ENCODE peak calls at places on chromosome 17, in eight cellular contexts. One of them, this sample, is unnamed.
A peak's percentile ranks its signal among the peaks of the same experiment; 100 is the strongest.

GRCh38 chr17:80195141-80195540 is 25.0 kb downstream of the SGSH start:
- DNase-seq in CD8-positive, alpha-beta memory T cell: no peak
- DNase-seq in heart left ventricle: no peak
- DNase-seq in transverse colon: no peak
- DNase-seq in stomach: no peak
- DNase-seq in esophagus squamous epithelium: no peak
- DNase-seq in right cardiac atrium: no peak
- DNase-seq in psoas muscle: no peak
- DNase-seq in this sample: no peak

GRCh38 chr17:34220776-34221390 is 34.2 kb upstream of the CCL2 start:
- DNase-seq in CD8-positive, alpha-beta memory T cell: no peak
- DNase-seq in stomach: no peak
- DNase-seq in right cardiac atrium: no peak
- DNase-seq in transverse colon: no peak
- DNase-seq in heart left ventricle: no peak
- DNase-seq in psoas muscle: no peak
- DNase-seq in esophagus squamous epithelium: no peak
- DNase-seq in this sample: no peak

GRCh38 chr17:72724375-72724774 is 368.1 kb downstream of the SLC39A11 start:
- DNase-seq in stomach: no peak
- DNase-seq in heart left ventricle: no peak
- DNase-seq in esophagus squamous epithelium: no peak
- DNase-seq in transverse colon: no peak
- DNase-seq in psoas muscle: no peak
- DNase-seq in right cardiac atrium: no peak
- DNase-seq in CD8-positive, alpha-beta memory T cell: no peak
- DNase-seq in this sample: no peak

GRCh38 chr17:33091271-33091670 is 99.6 kb downstream of the SPACA3 start:
- DNase-seq in psoas muscle: no peak
- DNase-seq in esophagus squamous epithelium: no peak
- DNase-seq in heart left ventricle: no peak
- DNase-seq in CD8-positive, alpha-beta memory T cell: no peak
- DNase-seq in stomach: no peak
- DNase-seq in right cardiac atrium: no peak
- DNase-seq in transverse colon: no peak
- DNase-seq in this sample: no peak

GRCh38 chr17:38653679-38654078 is 21.1 kb downstream of the EPOP start:
- DNase-seq in stomach: no peak
- DNase-seq in heart left ventricle: no peak
- DNase-seq in right cardiac atrium: no peak
- DNase-seq in transverse colon: no peak
- DNase-seq in esophagus squamous epithelium: no peak
- DNase-seq in CD8-positive, alpha-beta memory T cell: no peak
- DNase-seq in psoas muscle: no peak
- DNase-seq in this sample: no peak

GRCh38 chr17:81652901-81653771 is 3.2 kb downstream of the PDE6G start:
- DNase-seq in right cardiac atrium: no peak
- DNase-seq in esophagus squamous epithelium: no peak
- DNase-seq in heart left ventricle: no peak
- DNase-seq in CD8-positive, alpha-beta memory T cell: no peak
- DNase-seq in stomach: no peak
- DNase-seq in psoas muscle: no peak
- DNase-seq in transverse colon: no peak
- DNase-seq in this sample: no peak

GRCh38 chr17:29726721-29727252 is 104.1 kb upstream of the CORO6 start:
- DNase-seq in CD8-positive, alpha-beta memory T cell: no peak
- DNase-seq in heart left ventricle: no peak
- DNase-seq in esophagus squamous epithelium: no peak
- DNase-seq in psoas muscle: no peak
- DNase-seq in right cardiac atrium: no peak
- DNase-seq in stomach: no peak
- DNase-seq in transverse colon: no peak
- DNase-seq in this sample: no peak

GRCh38 chr17:50272711-50273653 is 1.3 kb upstream of the TMEM92 start:
- DNase-seq in stomach: peak; percentile 62
- DNase-seq in psoas muscle: peak; percentile 55
- DNase-seq in heart left ventricle: peak; percentile 46
- DNase-seq in esophagus squamous epithelium: no peak
- DNase-seq in right cardiac atrium: peak; percentile 55
- DNase-seq in CD8-positive, alpha-beta memory T cell: peak; percentile 48
- DNase-seq in transverse colon: peak; percentile 62
- DNase-seq in this sample: peak; percentile 74

GRCh38 chr17:17613708-17614114 is 22.2 kb upstream of the PEMT start:
- DNase-seq in right cardiac atrium: peak; percentile 44
- DNase-seq in heart left ventricle: peak; percentile 45
- DNase-seq in stomach: peak; percentile 63
- DNase-seq in psoas muscle: no peak
- DNase-seq in transverse colon: peak; percentile 48
- DNase-seq in esophagus squamous epithelium: no peak
- DNase-seq in CD8-positive, alpha-beta memory T cell: no peak
- DNase-seq in this sample: no peak

GRCh38 chr17:7842950-7843535 is 9.0 kb downstream of the KDM6B start:
- DNase-seq in CD8-positive, alpha-beta memory T cell: peak; percentile 60
- DNase-seq in stomach: peak; percentile 72
- DNase-seq in psoas muscle: peak; percentile 82
- DNase-seq in transverse colon: peak; percentile 75
- DNase-seq in right cardiac atrium: peak; percentile 88
- DNase-seq in esophagus squamous epithelium: no peak
- DNase-seq in heart left ventricle: peak; percentile 86
- DNase-seq in this sample: peak; percentile 90

GRCh38 chr17:57697891-57698708 is 47.0 kb downstream of the CCDC182 start:
- DNase-seq in heart left ventricle: no peak
- DNase-seq in right cardiac atrium: no peak
- DNase-seq in psoas muscle: no peak
- DNase-seq in esophagus squamous epithelium: no peak
- DNase-seq in stomach: no peak
- DNase-seq in transverse colon: no peak
- DNase-seq in CD8-positive, alpha-beta memory T cell: no peak
- DNase-seq in this sample: no peak

GRCh38 chr17:64343833-64344637 is 46.6 kb downstream of the PECAM1 start:
- DNase-seq in psoas muscle: peak; percentile 60
- DNase-seq in esophagus squamous epithelium: no peak
- DNase-seq in heart left ventricle: peak; percentile 90
- DNase-seq in stomach: peak; percentile 53
- DNase-seq in CD8-positive, alpha-beta memory T cell: no peak
- DNase-seq in transverse colon: peak; percentile 55
- DNase-seq in right cardiac atrium: peak; percentile 85
- DNase-seq in this sample: peak; percentile 81

GRCh38 chr17:32586666-32587065 is 99.9 kb downstream of the CDK5R1 start:
- DNase-seq in esophagus squamous epithelium: no peak
- DNase-seq in stomach: no peak
- DNase-seq in CD8-positive, alpha-beta memory T cell: no peak
- DNase-seq in psoas muscle: no peak
- DNase-seq in right cardiac atrium: no peak
- DNase-seq in heart left ventricle: no peak
- DNase-seq in transverse colon: no peak
- DNase-seq in this sample: no peak

GRCh38 chr17:5793899-5794298 is 209.6 kb upstream of the NLRP1 start:
- DNase-seq in right cardiac atrium: no peak
- DNase-seq in stomach: no peak
- DNase-seq in transverse colon: no peak
- DNase-seq in CD8-positive, alpha-beta memory T cell: no peak
- DNase-seq in psoas muscle: no peak
- DNase-seq in heart left ventricle: no peak
- DNase-seq in esophagus squamous epithelium: no peak
- DNase-seq in this sample: no peak

GRCh38 chr17:50627782-50628601 is 6.7 kb upstream of the ABCC3 start:
- DNase-seq in heart left ventricle: no peak
- DNase-seq in right cardiac atrium: no peak
- DNase-seq in CD8-positive, alpha-beta memory T cell: no peak
- DNase-seq in esophagus squamous epithelium: no peak
- DNase-seq in stomach: peak; percentile 42
- DNase-seq in psoas muscle: no peak
- DNase-seq in transverse colon: peak; percentile 69
- DNase-seq in this sample: no peak

GRCh38 chr17:76124582-76125390 is 16.3 kb downstream of the FOXJ1 start:
- DNase-seq in right cardiac atrium: no peak
- DNase-seq in esophagus squamous epithelium: no peak
- DNase-seq in stomach: no peak
- DNase-seq in heart left ventricle: no peak
- DNase-seq in transverse colon: no peak
- DNase-seq in psoas muscle: no peak
- DNase-seq in CD8-positive, alpha-beta memory T cell: no peak
- DNase-seq in this sample: no peak

GRCh38 chr17:34571428-34572130 is 7.8 kb upstream of the TMEM132E start:
- DNase-seq in heart left ventricle: no peak
- DNase-seq in transverse colon: no peak
- DNase-seq in esophagus squamous epithelium: no peak
- DNase-seq in right cardiac atrium: no peak
- DNase-seq in psoas muscle: no peak
- DNase-seq in CD8-positive, alpha-beta memory T cell: no peak
- DNase-seq in stomach: no peak
- DNase-seq in this sample: no peak

GRCh38 chr17:37310940-37311339 is 64.8 kb upstream of the C17orf78 start:
- DNase-seq in right cardiac atrium: no peak
- DNase-seq in stomach: no peak
- DNase-seq in heart left ventricle: no peak
- DNase-seq in esophagus squamous epithelium: no peak
- DNase-seq in CD8-positive, alpha-beta memory T cell: no peak
- DNase-seq in transverse colon: no peak
- DNase-seq in psoas muscle: no peak
- DNase-seq in this sample: no peak

GRCh38 chr17:14337596-14338079 is 36.8 kb downstream of the HS3ST3B1 start:
- DNase-seq in right cardiac atrium: no peak
- DNase-seq in transverse colon: no peak
- DNase-seq in stomach: no peak
- DNase-seq in esophagus squamous epithelium: no peak
- DNase-seq in psoas muscle: no peak
- DNase-seq in heart left ventricle: no peak
- DNase-seq in CD8-positive, alpha-beta memory T cell: no peak
- DNase-seq in this sample: no peak

GRCh38 chr17:15453246-15453645 is 14.2 kb downstream of the CDRT4 start:
- DNase-seq in heart left ventricle: no peak
- DNase-seq in transverse colon: no peak
- DNase-seq in esophagus squamous epithelium: no peak
- DNase-seq in right cardiac atrium: no peak
- DNase-seq in stomach: no peak
- DNase-seq in CD8-positive, alpha-beta memory T cell: no peak
- DNase-seq in psoas muscle: no peak
- DNase-seq in this sample: no peak
- H3K9me3 ChIP-seq in heart left ventricle: no peaks in the 10 kb centered on the region
- H3K9me3 ChIP-seq in transverse colon: no peaks in the 10 kb centered on the region
- H3K9me3 ChIP-seq in esophagus squamous epithelium: no peaks in the 10 kb centered on the region
- H3K9me3 ChIP-seq in right cardiac atrium: no peaks in the 10 kb centered on the region
- H3K9me3 ChIP-seq in stomach: peaks cover 9% of the 10 kb centered on the region
- H3K9me3 ChIP-seq in CD8-positive, alpha-beta memory T cell: no peaks in the 10 kb centered on the region
- H3K9me3 ChIP-seq in psoas muscle: peaks cover 4% of the 10 kb centered on the region
- H3K9me3 ChIP-seq in this sample: peaks cover 1% of the 10 kb centered on the region

DNA sequence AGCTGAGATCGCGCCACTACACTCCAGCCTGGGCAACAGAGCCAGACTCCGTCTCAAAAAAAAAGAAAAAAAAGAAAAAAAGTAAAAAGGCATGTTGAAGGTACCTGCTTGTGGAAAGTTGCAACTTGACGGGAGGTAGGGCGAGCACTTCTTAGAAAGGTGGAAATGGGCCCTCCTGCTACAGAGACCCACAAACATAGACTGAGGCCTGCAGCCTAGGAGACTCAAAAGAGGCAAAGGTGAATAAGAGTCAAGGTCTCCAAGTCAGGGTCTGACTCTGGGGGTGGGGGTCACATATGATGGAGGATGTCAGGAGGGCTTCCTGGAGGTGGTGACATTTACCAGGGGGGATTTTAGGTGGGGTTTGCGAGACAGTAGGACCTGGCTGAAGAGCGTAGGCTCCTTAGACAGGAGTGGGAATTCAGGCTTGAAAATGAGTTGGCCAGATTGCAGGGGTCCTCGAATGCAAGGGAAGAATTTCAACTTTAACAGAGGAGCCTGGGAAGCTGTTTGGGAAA is 303.0 kb downstream of the SEC14L1 start:
- DNase-seq in right cardiac atrium: no peak
- DNase-seq in CD8-positive, alpha-beta memory T cell: no peak
- DNase-seq in psoas muscle: no peak
- DNase-seq in esophagus squamous epithelium: no peak
- DNase-seq in stomach: no peak
- DNase-seq in transverse colon: no peak
- DNase-seq in heart left ventricle: no peak
- DNase-seq in this sample: no peak
- H3K4me3 ChIP-seq in right cardiac atrium: no peak overlapping the region
- H3K4me3 ChIP-seq in CD8-positive, alpha-beta memory T cell: peak overlapping the region; percentile 66
- H3K4me3 ChIP-seq in psoas muscle: no peak overlapping the region
- H3K4me3 ChIP-seq in esophagus squamous epithelium: no peak overlapping the region
- H3K4me3 ChIP-seq in stomach: no peak overlapping the region
- H3K4me3 ChIP-seq in transverse colon: no peak overlapping the region
- H3K4me3 ChIP-seq in heart left ventricle: no peak overlapping the region
- H3K4me3 ChIP-seq in this sample: no peak overlapping the region

GRCh38 chr17:75110307-75110937 is 653 bp downstream of the ARMC7 start:
- DNase-seq in psoas muscle: no peak
- DNase-seq in esophagus squamous epithelium: no peak
- DNase-seq in stomach: peak; percentile 47
- DNase-seq in heart left ventricle: no peak
- DNase-seq in right cardiac atrium: peak; percentile 30
- DNase-seq in transverse colon: peak; percentile 51
- DNase-seq in CD8-positive, alpha-beta memory T cell: no peak
- DNase-seq in this sample: no peak

GRCh38 chr17:75108193-75108592 is 1.6 kb upstream of the ARMC7 start:
- DNase-seq in transverse colon: no peak
- DNase-seq in stomach: no peak
- DNase-seq in right cardiac atrium: no peak
- DNase-seq in esophagus squamous epithelium: no peak
- DNase-seq in psoas muscle: no peak
- DNase-seq in heart left ventricle: no peak
- DNase-seq in CD8-positive, alpha-beta memory T cell: no peak
- DNase-seq in this sample: no peak

GRCh38 chr17:75109407-75110236 is at the start of gene ARMC7:
- DNase-seq in CD8-positive, alpha-beta memory T cell: peak; percentile 88
- DNase-seq in psoas muscle: peak; percentile 88
- DNase-seq in stomach: peak; percentile 95
- DNase-seq in transverse colon: peak; percentile 95
- DNase-seq in heart left ventricle: peak; percentile 90
- DNase-seq in esophagus squamous epithelium: peak; percentile 30
- DNase-seq in right cardiac atrium: peak; percentile 88
- DNase-seq in this sample: peak; percentile 96

GRCh38 chr17:75111777-75112176 is 2.0 kb downstream of the ARMC7 start:
- DNase-seq in heart left ventricle: no peak
- DNase-seq in esophagus squamous epithelium: no peak
- DNase-seq in right cardiac atrium: no peak
- DNase-seq in stomach: no peak
- DNase-seq in CD8-positive, alpha-beta memory T cell: no peak
- DNase-seq in psoas muscle: no peak
- DNase-seq in transverse colon: no peak
- DNase-seq in this sample: no peak

DNA sequence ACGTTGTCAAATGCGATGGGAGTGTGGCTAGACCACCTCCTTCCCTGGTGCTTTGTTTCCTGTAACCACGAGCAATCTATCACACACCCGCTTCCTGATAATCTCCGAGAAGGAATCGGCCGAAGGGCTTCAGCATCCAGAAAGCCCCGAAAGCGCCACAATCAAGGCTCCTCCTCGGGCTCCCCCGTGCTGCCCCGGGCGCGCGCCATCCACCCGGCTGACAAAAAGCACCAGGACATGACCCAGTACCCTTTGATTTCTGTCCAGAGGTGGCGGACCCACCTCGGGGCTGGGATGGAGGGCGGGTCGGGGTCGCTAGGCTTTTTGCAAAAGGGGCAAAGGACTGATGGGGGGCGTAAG is 742 bp upstream of the ARMC7 start:
- DNase-seq in stomach: no peak
- DNase-seq in heart left ventricle: no peak
- DNase-seq in right cardiac atrium: no peak
- DNase-seq in esophagus squamous epithelium: no peak
- DNase-seq in transverse colon: no peak
- DNase-seq in psoas muscle: no peak
- DNase-seq in CD8-positive, alpha-beta memory T cell: no peak
- DNase-seq in this sample: no peak
- H3K4me1 ChIP-seq in stomach: peaks cover 19% of the 10 kb centered on the region
- H3K4me1 ChIP-seq in heart left ventricle: peaks cover 11% of the 10 kb centered on the region
- H3K4me1 ChIP-seq in right cardiac atrium: peaks cover 2% of the 10 kb centered on the region
- H3K4me1 ChIP-seq in esophagus squamous epithelium: peaks cover 22% of the 10 kb centered on the region
- H3K4me1 ChIP-seq in transverse colon: peaks cover 32% of the 10 kb centered on the region
- H3K4me1 ChIP-seq in psoas muscle: peaks cover 7% of the 10 kb centered on the region
- H3K4me1 ChIP-seq in CD8-positive, alpha-beta memory T cell: peaks cover 22% of the 10 kb centered on the region
- H3K4me1 ChIP-seq in this sample: no peaks in the 10 kb centered on the region

GRCh38 chr17:1742371-1743093 is at the start of gene SERPINF2:
- DNase-seq in right cardiac atrium: no peak
- DNase-seq in esophagus squamous epithelium: no peak
- DNase-seq in CD8-positive, alpha-beta memory T cell: no peak
- DNase-seq in stomach: no peak
- DNase-seq in transverse colon: no peak
- DNase-seq in psoas muscle: no peak
- DNase-seq in heart left ventricle: no peak
- DNase-seq in this sample: no peak
- H3K9me3 ChIP-seq in right cardiac atrium: no peaks in the 10 kb centered on the region
- H3K9me3 ChIP-seq in esophagus squamous epithelium: no peaks in the 10 kb centered on the region
- H3K9me3 ChIP-seq in CD8-positive, alpha-beta memory T cell: no peaks in the 10 kb centered on the region
- H3K9me3 ChIP-seq in stomach: no peaks in the 10 kb centered on the region
- H3K9me3 ChIP-seq in transverse colon: no peaks in the 10 kb centered on the region
- H3K9me3 ChIP-seq in psoas muscle: no peaks in the 10 kb centered on the region
- H3K9me3 ChIP-seq in heart left ventricle: no peaks in the 10 kb centered on the region
- H3K9me3 ChIP-seq in this sample: no peaks in the 10 kb centered on the region